ENCODE peak calls at places on chromosomes 6 and 20, in six cellular contexts. E is foreskin fibroblast; F is CD8-positive, alpha-beta T cell; L is hippocampal formation; Y is stimulated activated CD4-positive, alpha-beta T cell treated with anti-CD3 and anti-CD28 coated beads, Interleukin-1b, Interleukin-23, amount 100 ng/mL, for 1 hour; P is anterior cingulate cortex. V is an unnamed sample.
A peak's percentile ranks its signal among the peaks of the same experiment; 100 is the strongest.

GRCh38 chr6:110053395-110054240 is 75.5 kb downstream of the GPR6 start:
- DNase-seq in E (peak; percentile 79), F (no peak), L (peak; percentile 49), Y (no peak), P (no peak), V (no peak)

GRCh38 chr6:111971866-111972532 is 81.9 kb upstream of the CCN6 start:
- DNase-seq in E (peak; percentile 62), F (no peak), L (no peak), Y (no peak), P (no peak), V (no peak)

GRCh38 chr6:115467726-115468125 is 593.0 kb downstream of the FRK start:
- DNase-seq in E (no peak), F (no peak), L (no peak), Y (no peak), P (no peak), V (no peak)

GRCh38 chr6:53151676-53152075 is 3.0 kb upstream of the GCM1 start:
- DNase-seq in E (no peak), F (no peak), L (no peak), Y (no peak), P (no peak), V (no peak)

GRCh38 chr20:62716198-62716940 is 7.7 kb downstream of the NTSR1 start:
- DNase-seq in E (peak; percentile 49), F (peak; percentile 40), L (no peak), Y (no peak), P (no peak), V (no peak)

GRCh38 chr6:113103618-113104390 is 753.3 kb upstream of the MARCKS start:
- DNase-seq in E (peak; percentile 84), F (no peak), L (no peak), Y (no peak), P (no peak), V (no peak)

GRCh38 chr6:53095716-53096115 is 30.5 kb downstream of the FBXO9 start:
- DNase-seq in E (peak; percentile 39), F (no peak), L (no peak), Y (no peak), P (no peak), V (no peak)

GRCh38 chr6:134541001-134541400 is 223.1 kb upstream of the SGK1 start:
- DNase-seq in E (no peak), F (no peak), L (no peak), Y (no peak), P (no peak), V (no peak)

GRCh38 chr20:2907519-2907918 is 34.2 kb downstream of the PTPRA start:
- DNase-seq in E (no peak), F (no peak), L (no peak), Y (no peak), P (no peak), V (no peak)

GRCh38 chr6:80217799-80218198 is 111.3 kb downstream of the BCKDHB start:
- DNase-seq in E (peak; percentile 68), F (no peak), L (no peak), Y (no peak), P (no peak), V (no peak)

GRCh38 chr20:9112541-9113515 is 43.9 kb downstream of the PLCB4 start:
- DNase-seq in E (peak; percentile 72), F (no peak), L (no peak), Y (no peak), P (no peak), V (no peak)

GRCh38 chr20:35002426-35003210 is 47.0 kb downstream of the MYH7B start:
- DNase-seq in E (no peak), F (no peak), L (no peak), Y (no peak), P (no peak), V (no peak)

GRCh38 chr6:11585426-11586016 is 48.0 kb downstream of the TMEM170B start:
- DNase-seq in E (peak; percentile 82), F (no peak), L (peak; percentile 24), Y (no peak), P (no peak), V (no peak)

GRCh38 chr6:135851442-135852271 is at the start of gene PDE7B:
- DNase-seq in E (peak; percentile 98), F (peak; percentile 32), L (peak; percentile 45), Y (no peak), P (peak; percentile 73), V (no peak)

GRCh38 chr20:278607-279571 is 11.7 kb downstream of the C20orf96 start:
- DNase-seq in E (peak; percentile 50), F (no peak), L (no peak), Y (no peak), P (no peak), V (no peak)

GRCh38 chr6:75893058-75893775 is 144.2 kb downstream of the MYO6 start:
- DNase-seq in E (peak; percentile 79), F (no peak), L (peak; percentile 86), Y (no peak), P (no peak), V (peak; percentile 33)

GRCh38 chr20:34701405-34702085 is 2.6 kb upstream of the TP53INP2 start:
- DNase-seq in E (no peak), F (no peak), L (no peak), Y (no peak), P (no peak), V (no peak)

GRCh38 chr20:5688431-5688972 is 61.7 kb upstream of the SHLD1 start:
- DNase-seq in E (no peak), F (no peak), L (no peak), Y (no peak), P (no peak), V (no peak)

GRCh38 chr20:45407067-45407745 is 883 bp upstream of the DBNDD2 start:
- DNase-seq in E (peak; percentile 39), F (no peak), L (peak; percentile 46), Y (no peak), P (peak; percentile 59), V (peak; percentile 11)

GRCh38 chr20:10610266-10610665 is 63.5 kb downstream of the JAG1 start:
- DNase-seq in E (no peak), F (no peak), L (no peak), Y (no peak), P (no peak), V (no peak)

GRCh38 chr6:15987569-15987968 is 141.3 kb upstream of the MYLIP start:
- DNase-seq in E (peak; percentile 11), F (no peak), L (no peak), Y (no peak), P (no peak), V (no peak)

GRCh38 chr6:81265106-81265505 is 487.4 kb downstream of the TENT5A start:
- DNase-seq in E (peak; percentile 62), F (no peak), L (no peak), Y (no peak), P (no peak), V (no peak)

GRCh38 chr6:52534966-52535390 is 41.9 kb downstream of the TRAM2 start:
- DNase-seq in E (no peak), F (no peak), L (no peak), Y (no peak), P (no peak), V (no peak)

GRCh38 chr6:158629376-158630221 is 14.9 kb downstream of the DYNLT1 start:
- DNase-seq in E (peak; percentile 35), F (peak; percentile 48), L (no peak), Y (no peak), P (no peak), V (no peak)

GRCh38 chr6:149031545-149032317 is 284.9 kb downstream of the UST start:
- DNase-seq in E (no peak), F (peak; percentile 18), L (no peak), Y (no peak), P (no peak), V (no peak)

GRCh38 chr6:51273228-51273961 is 454.7 kb downstream of the TFAP2B start:
- DNase-seq in E (no peak), F (no peak), L (peak; percentile 48), Y (no peak), P (no peak), V (no peak)

GRCh38 chr6:137883400-137883888 is 16.4 kb downstream of the TNFAIP3 start:
- DNase-seq in E (peak; percentile 41), F (peak; percentile 61), L (no peak), Y (no peak), P (no peak), V (no peak)

GRCh38 chr6:50899306-50899840 is 80.7 kb downstream of the TFAP2B start:
- DNase-seq in E (peak; percentile 0), F (no peak), L (no peak), Y (no peak), P (no peak), V (no peak)

GRCh38 chr20:38873050-38873581 is 53.1 kb upstream of the FAM83D start:
- DNase-seq in E (no peak), F (peak; percentile 72), L (no peak), Y (peak; percentile 54), P (peak; percentile 25), V (no peak)